ENCODE peak calls at places on chromosome 22, in six cellular contexts. One of them, this sample, is unnamed.

GRCh38 chr22:38298312-38299000 is 18.8 kb downstream of the CSNK1E start:
- DNase-seq in brain microvascular endothelial cell: peak; percentile 97
- DNase-seq in iris pigment epithelial cell: peak; percentile 100
- DNase-seq in M059J: peak; percentile 75
- DNase-seq in central memory CD4-positive, alpha-beta T cell: peak; percentile 40
- DNase-seq in HS-5: peak; percentile 99
- DNase-seq in this sample: no peak

GRCh38 chr22:19730662-19731360 is 7.5 kb downstream of the GP1BB start:
- DNase-seq in brain microvascular endothelial cell: peak; percentile 43
- DNase-seq in iris pigment epithelial cell: peak; percentile 57
- DNase-seq in M059J: peak; percentile 56
- DNase-seq in central memory CD4-positive, alpha-beta T cell: peak; percentile 72
- DNase-seq in HS-5: peak; percentile 42
- DNase-seq in this sample: peak; percentile 42

GRCh38 chr22:48926663-48927062 is 901.0 kb downstream of the BRD1 start:
- DNase-seq in brain microvascular endothelial cell: no peak
- DNase-seq in iris pigment epithelial cell: no peak
- DNase-seq in M059J: no peak
- DNase-seq in central memory CD4-positive, alpha-beta T cell: no peak
- DNase-seq in HS-5: no peak
- DNase-seq in this sample: no peak

GRCh38 chr22:40922484-40923303 is 28.5 kb upstream of the RBX1 start:
- DNase-seq in brain microvascular endothelial cell: peak; percentile 24
- DNase-seq in iris pigment epithelial cell: peak; percentile 70
- DNase-seq in M059J: peak; percentile 50
- DNase-seq in central memory CD4-positive, alpha-beta T cell: peak; percentile 61
- DNase-seq in HS-5: peak; percentile 39
- DNase-seq in this sample: peak; percentile 53

GRCh38 chr22:25030636-25031035 is 78.1 kb downstream of the KIAA1671 start:
- DNase-seq in brain microvascular endothelial cell: no peak
- DNase-seq in iris pigment epithelial cell: no peak
- DNase-seq in M059J: peak; percentile 54
- DNase-seq in central memory CD4-positive, alpha-beta T cell: no peak
- DNase-seq in HS-5: no peak
- DNase-seq in this sample: no peak

GRCh38 chr22:21754523-21755128 is 19.0 kb upstream of the YPEL1 start:
- DNase-seq in brain microvascular endothelial cell: peak; percentile 22
- DNase-seq in iris pigment epithelial cell: no peak
- DNase-seq in M059J: no peak
- DNase-seq in central memory CD4-positive, alpha-beta T cell: no peak
- DNase-seq in HS-5: no peak
- DNase-seq in this sample: no peak

GRCh38 chr22:32804823-32805585 is 3.5 kb downstream of the TIMP3 start:
- DNase-seq in brain microvascular endothelial cell: no peak
- DNase-seq in iris pigment epithelial cell: no peak
- DNase-seq in M059J: no peak
- DNase-seq in central memory CD4-positive, alpha-beta T cell: no peak
- DNase-seq in HS-5: no peak
- DNase-seq in this sample: no peak

GRCh38 chr22:27474711-27475547 is 326.6 kb downstream of the MN1 start:
- DNase-seq in brain microvascular endothelial cell: peak; percentile 91
- DNase-seq in iris pigment epithelial cell: peak; percentile 96
- DNase-seq in M059J: peak; percentile 97
- DNase-seq in central memory CD4-positive, alpha-beta T cell: no peak
- DNase-seq in HS-5: peak; percentile 91
- DNase-seq in this sample: peak; percentile 49

GRCh38 chr22:29679316-29679715 is 40.5 kb upstream of the CABP7 start:
- DNase-seq in brain microvascular endothelial cell: no peak
- DNase-seq in iris pigment epithelial cell: no peak
- DNase-seq in M059J: no peak
- DNase-seq in central memory CD4-positive, alpha-beta T cell: no peak
- DNase-seq in HS-5: no peak
- DNase-seq in this sample: no peak

GRCh38 chr22:34115722-34116121 is 195.4 kb upstream of the LARGE1 start:
- DNase-seq in brain microvascular endothelial cell: no peak
- DNase-seq in iris pigment epithelial cell: no peak
- DNase-seq in M059J: no peak
- DNase-seq in central memory CD4-positive, alpha-beta T cell: no peak
- DNase-seq in HS-5: no peak
- DNase-seq in this sample: no peak

GRCh38 chr22:20661473-20661872 is 112.4 kb upstream of the SERPIND1 start:
- DNase-seq in brain microvascular endothelial cell: no peak
- DNase-seq in iris pigment epithelial cell: no peak
- DNase-seq in M059J: no peak
- DNase-seq in central memory CD4-positive, alpha-beta T cell: no peak
- DNase-seq in HS-5: no peak
- DNase-seq in this sample: no peak

GRCh38 chr22:36238348-36239149 is 778 bp downstream of the APOL2 start:
- DNase-seq in brain microvascular endothelial cell: no peak
- DNase-seq in iris pigment epithelial cell: no peak
- DNase-seq in M059J: peak; percentile 24
- DNase-seq in central memory CD4-positive, alpha-beta T cell: no peak
- DNase-seq in HS-5: no peak
- DNase-seq in this sample: no peak

GRCh38 chr22:23452231-23453010 is 127.7 kb downstream of the IGLL1 start:
- DNase-seq in brain microvascular endothelial cell: no peak
- DNase-seq in iris pigment epithelial cell: no peak
- DNase-seq in M059J: no peak
- DNase-seq in central memory CD4-positive, alpha-beta T cell: no peak
- DNase-seq in HS-5: no peak
- DNase-seq in this sample: no peak

This sample was measured in H4.